ENCODE peak calls at places on chromosome 10, in four cellular contexts. One of them, this sample, is unnamed.
A peak's percentile ranks its signal among the peaks of the same experiment; 100 is the strongest.

GRCh38 chr10:109957092-109957797 is 33.9 kb upstream of the XPNPEP1 start:
- DNase-seq in progenitor cell of endocrine pancreas: no peak
- DNase-seq in GM12864: peak; percentile 90
- DNase-seq in astrocyte of the spinal cord: no peak
- DNase-seq in this sample: peak; percentile 60

GRCh38 chr10:33134011-33134751 is 176.2 kb upstream of the ITGB1 start:
- DNase-seq in progenitor cell of endocrine pancreas: no peak
- DNase-seq in GM12864: no peak
- DNase-seq in astrocyte of the spinal cord: peak; percentile 95
- DNase-seq in this sample: no peak

GRCh38 chr10:16381083-16381482 is 55.7 kb upstream of the PTER start:
- DNase-seq in progenitor cell of endocrine pancreas: no peak
- DNase-seq in GM12864: no peak
- DNase-seq in astrocyte of the spinal cord: no peak
- DNase-seq in this sample: peak; percentile 9

GRCh38 chr10:31768467-31768866 is 160.2 kb downstream of the ARHGAP12 start:
- DNase-seq in progenitor cell of endocrine pancreas: no peak
- DNase-seq in GM12864: no peak
- DNase-seq in astrocyte of the spinal cord: peak; percentile 67
- DNase-seq in this sample: no peak

GRCh38 chr10:78849115-78849514 is 219.7 kb upstream of the ZMIZ1 start:
- DNase-seq in progenitor cell of endocrine pancreas: no peak
- DNase-seq in GM12864: no peak
- DNase-seq in astrocyte of the spinal cord: no peak
- DNase-seq in this sample: no peak

GRCh38 chr10:132443605-132443997 is 46.6 kb downstream of the PWWP2B start:
- DNase-seq in progenitor cell of endocrine pancreas: no peak
- DNase-seq in GM12864: no peak
- DNase-seq in astrocyte of the spinal cord: peak; percentile 37
- DNase-seq in this sample: peak; percentile 69

GRCh38 chr10:52780391-52781155 is 8.0 kb upstream of the MBL2 start:
- DNase-seq in progenitor cell of endocrine pancreas: no peak
- DNase-seq in GM12864: no peak
- DNase-seq in astrocyte of the spinal cord: no peak
- DNase-seq in this sample: no peak

GRCh38 chr10:7948601-7949000 is 105.9 kb upstream of the GATA3 start:
- DNase-seq in progenitor cell of endocrine pancreas: no peak
- DNase-seq in GM12864: no peak
- DNase-seq in astrocyte of the spinal cord: peak; percentile 39
- DNase-seq in this sample: no peak

GRCh38 chr10:131561897-131562296 is 250.4 kb upstream of the TCERG1L start:
- DNase-seq in progenitor cell of endocrine pancreas: no peak
- DNase-seq in GM12864: no peak
- DNase-seq in astrocyte of the spinal cord: no peak
- DNase-seq in this sample: no peak

GRCh38 chr10:97498841-97499560 is at the start of gene UBTD1:
- DNase-seq in progenitor cell of endocrine pancreas: peak; percentile 30
- DNase-seq in GM12864: no peak
- DNase-seq in astrocyte of the spinal cord: peak; percentile 39
- DNase-seq in this sample: no peak

GRCh38 chr10:43348511-43349312 is 22.7 kb upstream of the FXYD4 start:
- DNase-seq in progenitor cell of endocrine pancreas: peak; percentile 76
- DNase-seq in GM12864: peak; percentile 49
- DNase-seq in astrocyte of the spinal cord: peak; percentile 62
- DNase-seq in this sample: peak; percentile 96

GRCh38 chr10:72889391-72889831 is 4.1 kb upstream of the OIT3 start:
- DNase-seq in progenitor cell of endocrine pancreas: no peak
- DNase-seq in GM12864: no peak
- DNase-seq in astrocyte of the spinal cord: peak; percentile 28
- DNase-seq in this sample: no peak

GRCh38 chr10:122188706-122189105 is 82.4 kb upstream of the BTBD16 start:
- DNase-seq in progenitor cell of endocrine pancreas: no peak
- DNase-seq in GM12864: no peak
- DNase-seq in astrocyte of the spinal cord: no peak
- DNase-seq in this sample: no peak

GRCh38 chr10:82953909-82954308 is 1078.9 kb downstream of the NRG3 start:
- DNase-seq in progenitor cell of endocrine pancreas: no peak
- DNase-seq in GM12864: no peak
- DNase-seq in astrocyte of the spinal cord: no peak
- DNase-seq in this sample: no peak
- TF ChIP-seq CTCF in progenitor cell of endocrine pancreas: no peak
- TF ChIP-seq CTCF in GM12864: no peak
- TF ChIP-seq CTCF in astrocyte of the spinal cord: no peak
- TF ChIP-seq CTCF in this sample: no peak

DNA sequence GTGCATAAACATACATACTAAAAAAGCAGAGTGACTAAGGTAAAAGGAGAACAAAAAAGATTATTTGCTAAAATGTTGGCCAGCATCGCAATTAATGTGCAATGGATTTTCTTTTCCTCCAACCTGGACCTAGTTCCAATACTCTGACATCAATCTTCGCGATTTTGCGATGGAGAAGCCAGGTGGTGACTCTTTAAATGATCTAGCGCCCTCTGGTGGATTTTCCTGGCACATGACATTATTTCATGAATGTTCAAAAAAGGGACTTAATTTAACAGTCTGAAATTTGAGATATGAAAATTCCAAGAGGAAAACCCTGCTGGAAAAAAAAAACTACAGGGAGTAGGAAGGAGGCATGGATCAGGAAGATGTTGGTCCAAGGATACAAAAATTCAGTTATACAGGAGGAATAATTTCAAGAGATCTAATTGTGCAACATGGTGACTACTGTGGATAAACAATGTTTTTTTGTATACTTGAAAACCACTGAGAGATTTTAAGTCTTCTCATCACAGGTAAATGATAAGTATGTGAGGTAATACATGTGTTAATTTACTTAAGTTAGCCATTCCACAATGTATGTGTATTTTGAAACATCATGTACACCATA is 4.3 kb upstream of the KCNMA1 start:
- DNase-seq in progenitor cell of endocrine pancreas: peak; percentile 62
- DNase-seq in GM12864: no peak
- DNase-seq in astrocyte of the spinal cord: peak; percentile 85
- DNase-seq in this sample: peak; percentile 77
- TF ChIP-seq CTCF in progenitor cell of endocrine pancreas: peak; percentile 90
- TF ChIP-seq CTCF in GM12864: peak; percentile 59
- TF ChIP-seq CTCF in astrocyte of the spinal cord: peak; percentile 66
- TF ChIP-seq CTCF in this sample: peak; percentile 51

DNA sequence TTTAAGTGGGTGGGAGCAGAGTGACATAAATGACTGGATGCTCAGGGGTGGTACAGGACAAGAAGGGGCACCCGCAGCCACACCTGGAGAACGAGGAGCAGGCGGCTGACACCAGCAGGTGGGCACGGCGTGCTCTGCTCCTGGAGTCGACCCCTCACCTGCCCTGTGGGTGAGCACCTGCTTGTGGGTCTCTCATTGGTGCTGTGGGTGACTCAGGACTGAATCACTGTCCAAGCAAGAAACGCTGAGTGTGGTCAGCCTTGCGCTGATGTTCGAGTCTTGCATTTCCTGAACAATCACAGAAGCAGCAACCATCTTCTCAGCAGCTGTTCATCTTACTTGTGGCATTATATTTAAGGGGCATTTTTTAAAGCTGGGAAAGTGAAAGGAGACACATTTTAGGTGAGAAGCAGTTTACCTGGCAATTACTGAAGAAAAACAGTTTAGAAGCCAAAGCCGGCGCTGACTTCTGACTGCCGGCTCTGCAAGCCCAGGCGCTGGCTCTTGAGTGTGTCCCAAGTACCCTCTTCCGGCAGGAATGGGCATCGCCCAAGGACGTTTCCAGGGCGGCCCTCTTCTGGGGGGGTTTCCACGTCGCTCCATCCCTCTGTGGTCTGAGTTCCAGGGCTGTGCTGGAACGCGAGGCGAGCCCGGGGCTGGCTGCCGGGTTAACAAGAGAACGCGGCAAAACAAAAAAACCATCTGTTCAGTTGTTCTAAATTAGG is 145.2 kb upstream of the PFKP start:
- DNase-seq in progenitor cell of endocrine pancreas: no peak
- DNase-seq in GM12864: no peak
- DNase-seq in astrocyte of the spinal cord: peak; percentile 14
- DNase-seq in this sample: no peak
- TF ChIP-seq CTCF in progenitor cell of endocrine pancreas: no peak
- TF ChIP-seq CTCF in GM12864: no peak
- TF ChIP-seq CTCF in astrocyte of the spinal cord: no peak
- TF ChIP-seq CTCF in this sample: no peak

GRCh38 chr10:100565206-100565985 is 29.7 kb downstream of the HIF1AN start:
- DNase-seq in progenitor cell of endocrine pancreas: no peak
- DNase-seq in GM12864: no peak
- DNase-seq in astrocyte of the spinal cord: no peak
- DNase-seq in this sample: no peak

GRCh38 chr10:100560248-100560647 is 24.5 kb downstream of the HIF1AN start:
- DNase-seq in progenitor cell of endocrine pancreas: no peak
- DNase-seq in GM12864: no peak
- DNase-seq in astrocyte of the spinal cord: no peak
- DNase-seq in this sample: no peak

GRCh38 chr10:100562008-100562672 is 26.4 kb downstream of the HIF1AN start:
- DNase-seq in progenitor cell of endocrine pancreas: peak; percentile 71
- DNase-seq in GM12864: no peak
- DNase-seq in astrocyte of the spinal cord: peak; percentile 53
- DNase-seq in this sample: peak; percentile 89

GRCh38 chr10:100561005-100561404 is 25.3 kb downstream of the HIF1AN start:
- DNase-seq in progenitor cell of endocrine pancreas: no peak
- DNase-seq in GM12864: no peak
- DNase-seq in astrocyte of the spinal cord: no peak
- DNase-seq in this sample: no peak

GRCh38 chr10:100562806-100563293 is 27.1 kb downstream of the HIF1AN start:
- DNase-seq in progenitor cell of endocrine pancreas: no peak
- DNase-seq in GM12864: no peak
- DNase-seq in astrocyte of the spinal cord: peak; percentile 22
- DNase-seq in this sample: peak; percentile 44
- TF ChIP-seq CTCF in progenitor cell of endocrine pancreas: peak; percentile 46
- TF ChIP-seq CTCF in GM12864: peak; percentile 12
- TF ChIP-seq CTCF in astrocyte of the spinal cord: peak; percentile 41
- TF ChIP-seq CTCF in this sample: no peak